ENCODE peak calls at places on chromosome 11, in six cellular contexts. One of them, this sample, is unnamed.

GRCh38 chr11:76794371-76795284 is 11.5 kb downstream of the TSKU start:
- DNase-seq in K562: no peak
- DNase-seq in WTC11: no peak
- DNase-seq in HepG2: no peak
- DNase-seq in endothelial cell of umbilical vein: no peak
- DNase-seq in H1: no peak
- DNase-seq in this sample: no peak

GRCh38 chr11:113519989-113520613 is 44.9 kb upstream of the DRD2 start:
- DNase-seq in K562: no peak
- DNase-seq in WTC11: no peak
- DNase-seq in HepG2: no peak
- DNase-seq in endothelial cell of umbilical vein: no peak
- DNase-seq in H1: no peak
- DNase-seq in this sample: no peak

GRCh38 chr11:9385288-9385902 is 943 bp downstream of the IPO7 start:
- DNase-seq in K562: no peak
- DNase-seq in WTC11: no peak
- DNase-seq in HepG2: peak
- DNase-seq in endothelial cell of umbilical vein: no peak
- DNase-seq in H1: no peak
- DNase-seq in this sample: peak

GRCh38 chr11:1054143-1055108 is 17.9 kb upstream of the MUC6 start:
- DNase-seq in K562: no peak
- DNase-seq in WTC11: peak
- DNase-seq in HepG2: no peak
- DNase-seq in endothelial cell of umbilical vein: peak
- DNase-seq in H1: no peak
- DNase-seq in this sample: peak

GRCh38 chr11:2777396-2777795 is 77.6 kb upstream of the KCNQ1OT1 start:
- DNase-seq in K562: no peak
- DNase-seq in WTC11: peak
- DNase-seq in HepG2: no peak
- DNase-seq in endothelial cell of umbilical vein: no peak
- DNase-seq in H1: no peak
- DNase-seq in this sample: no peak

GRCh38 chr11:117817213-117818035 is 7.1 kb downstream of the FXYD2 start:
- DNase-seq in K562: peak
- DNase-seq in WTC11: peak
- DNase-seq in HepG2: peak
- DNase-seq in endothelial cell of umbilical vein: peak
- DNase-seq in H1: peak
- DNase-seq in this sample: peak

GRCh38 chr11:31912808-31913207 is 101.7 kb upstream of the PAX6 start:
- DNase-seq in K562: no peak
- DNase-seq in WTC11: no peak
- DNase-seq in HepG2: no peak
- DNase-seq in endothelial cell of umbilical vein: no peak
- DNase-seq in H1: no peak
- DNase-seq in this sample: no peak

GRCh38 chr11:29914203-29914930 is 102.5 kb downstream of the KCNA4 start:
- DNase-seq in K562: no peak
- DNase-seq in WTC11: no peak
- DNase-seq in HepG2: no peak
- DNase-seq in endothelial cell of umbilical vein: no peak
- DNase-seq in H1: no peak
- DNase-seq in this sample: no peak

GRCh38 chr11:20668410-20668809 is 976 bp upstream of the NELL1 start:
- DNase-seq in K562: no peak
- DNase-seq in WTC11: no peak
- DNase-seq in HepG2: no peak
- DNase-seq in endothelial cell of umbilical vein: no peak
- DNase-seq in H1: no peak
- DNase-seq in this sample: no peak

GRCh38 chr11:101169944-101170343 is 40.3 kb upstream of the PGR start:
- DNase-seq in K562: no peak
- DNase-seq in WTC11: no peak
- DNase-seq in HepG2: no peak
- DNase-seq in endothelial cell of umbilical vein: no peak
- DNase-seq in H1: no peak
- DNase-seq in this sample: no peak

GRCh38 chr11:40183073-40184064 is 1276.1 kb downstream of the LRRC4C start:
- DNase-seq in K562: no peak
- DNase-seq in WTC11: no peak
- DNase-seq in HepG2: no peak
- DNase-seq in endothelial cell of umbilical vein: no peak
- DNase-seq in H1: no peak
- DNase-seq in this sample: no peak

GRCh38 chr11:102225689-102226562 is 91.4 kb upstream of the BIRC3 start:
- DNase-seq in K562: no peak
- DNase-seq in WTC11: no peak
- DNase-seq in HepG2: peak
- DNase-seq in endothelial cell of umbilical vein: peak
- DNase-seq in H1: no peak
- DNase-seq in this sample: no peak

GRCh38 chr11:10696797-10697620 is 3.5 kb upstream of the IRAG1 start:
- DNase-seq in K562: no peak
- DNase-seq in WTC11: no peak
- DNase-seq in HepG2: no peak
- DNase-seq in endothelial cell of umbilical vein: no peak
- DNase-seq in H1: no peak
- DNase-seq in this sample: no peak

GRCh38 chr11:113577356-113578163 is 102.4 kb upstream of the DRD2 start:
- DNase-seq in K562: no peak
- DNase-seq in WTC11: no peak
- DNase-seq in HepG2: no peak
- DNase-seq in endothelial cell of umbilical vein: no peak
- DNase-seq in H1: no peak
- DNase-seq in this sample: no peak

GRCh38 chr11:65660038-65660437 is 2.7 kb downstream of the RELA start:
- DNase-seq in K562: no peak
- DNase-seq in WTC11: no peak
- DNase-seq in HepG2: no peak
- DNase-seq in endothelial cell of umbilical vein: no peak
- DNase-seq in H1: no peak
- DNase-seq in this sample: no peak
- TF ChIP-seq JUN in K562: no peak
- TF ChIP-seq JUN in WTC11: no peak
- TF ChIP-seq JUN in HepG2: no peak
- TF ChIP-seq JUN in endothelial cell of umbilical vein: no peak
- TF ChIP-seq JUN in H1: no peak
- TF ChIP-seq JUN in this sample: no peak

GRCh38 chr11:7596975-7597391 is 76.3 kb downstream of the CYB5R2 start:
- DNase-seq in K562: no peak
- DNase-seq in WTC11: no peak
- DNase-seq in HepG2: no peak
- DNase-seq in endothelial cell of umbilical vein: no peak
- DNase-seq in H1: no peak
- DNase-seq in this sample: no peak
- TF ChIP-seq JUN in K562: no peak
- TF ChIP-seq JUN in WTC11: no peak
- TF ChIP-seq JUN in HepG2: no peak
- TF ChIP-seq JUN in endothelial cell of umbilical vein: no peak
- TF ChIP-seq JUN in H1: no peak
- TF ChIP-seq JUN in this sample: no peak

DNA sequence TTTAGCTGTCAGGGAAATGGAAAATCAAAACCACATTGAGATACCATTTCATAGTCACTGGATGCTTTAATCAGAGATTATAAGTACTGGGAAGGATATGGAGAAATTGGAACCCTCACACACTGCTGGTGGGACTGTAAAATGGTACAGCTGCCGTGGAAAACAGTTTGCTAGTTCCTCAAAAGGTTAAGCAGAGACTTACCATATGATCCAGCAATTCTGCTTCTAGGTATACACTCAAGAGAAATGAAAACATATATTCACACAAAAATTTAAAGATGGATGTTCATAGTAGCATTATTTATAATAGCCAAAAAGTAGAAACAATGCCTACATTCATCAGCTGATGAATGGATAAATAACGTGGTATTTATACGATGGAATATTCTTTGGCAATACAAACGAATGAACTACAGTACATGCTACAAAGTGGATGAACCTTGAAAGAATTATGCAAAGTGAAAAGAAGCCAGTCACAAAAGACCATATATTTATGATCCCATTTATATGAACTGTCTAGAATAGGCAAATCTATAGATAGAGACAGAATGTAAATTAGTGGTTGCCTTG is 23.0 kb downstream of the RNF121 start:
- DNase-seq in K562: no peak
- DNase-seq in WTC11: no peak
- DNase-seq in HepG2: no peak
- DNase-seq in endothelial cell of umbilical vein: no peak
- DNase-seq in H1: no peak
- DNase-seq in this sample: no peak
- TF ChIP-seq JUN in K562: no peak
- TF ChIP-seq JUN in WTC11: no peak
- TF ChIP-seq JUN in HepG2: no peak
- TF ChIP-seq JUN in endothelial cell of umbilical vein: no peak
- TF ChIP-seq JUN in H1: no peak
- TF ChIP-seq JUN in this sample: no peak

GRCh38 chr11:46240371-46240770 is 37.1 kb upstream of the CREB3L1 start:
- DNase-seq in K562: no peak
- DNase-seq in WTC11: no peak
- DNase-seq in HepG2: no peak
- DNase-seq in endothelial cell of umbilical vein: no peak
- DNase-seq in H1: no peak
- DNase-seq in this sample: no peak

GRCh38 chr11:46238967-46239800 is 38.3 kb upstream of the CREB3L1 start:
- DNase-seq in K562: peak
- DNase-seq in WTC11: peak
- DNase-seq in HepG2: peak
- DNase-seq in endothelial cell of umbilical vein: peak
- DNase-seq in H1: peak
- DNase-seq in this sample: peak

GRCh38 chr11:46242462-46242960 is 35.0 kb upstream of the CREB3L1 start:
- DNase-seq in K562: no peak
- DNase-seq in WTC11: no peak
- DNase-seq in HepG2: no peak
- DNase-seq in endothelial cell of umbilical vein: no peak
- DNase-seq in H1: no peak
- DNase-seq in this sample: no peak

GRCh38 chr11:46239801-46240061 is 37.7 kb upstream of the CREB3L1 start:
- DNase-seq in K562: no peak
- DNase-seq in WTC11: no peak
- DNase-seq in HepG2: no peak
- DNase-seq in endothelial cell of umbilical vein: no peak
- DNase-seq in H1: no peak
- DNase-seq in this sample: no peak

DNA sequence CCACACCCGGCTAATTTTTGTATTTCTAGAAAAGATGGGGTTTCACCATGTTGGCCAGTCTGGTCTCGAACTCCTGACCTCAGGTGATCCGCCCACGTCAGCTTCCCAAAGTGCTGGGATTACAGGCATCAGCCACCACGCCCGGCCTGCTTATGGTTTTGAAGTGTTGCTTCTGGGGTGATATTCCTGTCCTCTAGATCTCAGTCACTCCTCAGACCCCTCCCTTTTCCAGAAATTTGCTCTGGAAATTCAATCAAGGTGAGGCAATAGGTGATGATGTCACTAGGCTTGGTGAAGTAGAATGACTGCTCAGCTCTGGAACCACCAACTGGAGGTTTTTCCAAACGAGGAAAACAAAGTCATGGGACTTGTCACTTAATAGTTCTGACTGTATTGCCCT is 36.6 kb upstream of the CREB3L1 start:
- DNase-seq in K562: no peak
- DNase-seq in WTC11: no peak
- DNase-seq in HepG2: no peak
- DNase-seq in endothelial cell of umbilical vein: no peak
- DNase-seq in H1: no peak
- DNase-seq in this sample: no peak
- TF ChIP-seq JUN in K562: peak
- TF ChIP-seq JUN in WTC11: no peak
- TF ChIP-seq JUN in HepG2: no peak
- TF ChIP-seq JUN in endothelial cell of umbilical vein: no peak
- TF ChIP-seq JUN in H1: no peak
- TF ChIP-seq JUN in this sample: no peak

DNA sequence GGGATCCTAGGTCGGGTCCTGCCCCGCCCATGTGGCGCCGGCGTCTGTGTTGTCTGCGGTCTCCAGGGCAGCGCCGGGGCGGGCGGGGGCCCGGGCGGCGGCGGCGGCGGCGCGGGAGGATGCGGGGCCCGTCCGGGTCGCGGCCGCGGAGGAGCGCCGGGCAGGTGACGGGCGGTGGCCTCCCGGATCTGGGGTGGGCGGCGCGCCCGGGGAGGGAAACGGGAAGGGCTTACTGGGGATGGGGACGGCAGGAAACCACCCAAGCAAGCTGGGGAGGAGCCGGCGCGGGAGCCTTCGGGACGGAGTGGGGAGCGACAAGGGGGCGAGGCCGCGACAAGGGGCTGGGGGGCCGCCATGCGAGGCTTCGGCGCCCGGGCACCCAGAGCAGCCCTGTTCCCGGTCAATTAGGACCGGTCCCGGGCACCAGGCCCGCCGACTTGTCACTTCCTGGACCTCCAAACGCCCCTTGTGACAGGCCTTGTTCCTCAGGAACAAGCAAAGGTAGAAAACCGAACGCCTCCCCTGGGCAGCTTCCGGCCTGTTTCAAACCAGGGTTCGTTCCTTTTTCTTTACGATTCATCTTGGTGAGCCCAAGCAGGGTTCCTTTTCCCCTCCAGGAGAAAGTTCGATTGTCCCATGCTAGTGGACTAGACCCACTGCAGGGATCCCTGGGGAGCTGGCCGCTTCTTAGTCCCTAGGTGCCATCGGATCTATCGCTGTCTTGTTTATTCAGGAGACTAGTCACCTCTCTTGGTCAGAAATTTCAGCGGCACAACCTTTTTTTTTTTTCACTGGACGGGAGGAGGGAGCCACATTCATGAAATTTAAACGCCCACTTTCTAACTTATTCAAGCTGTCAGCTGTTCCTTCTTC is 486 bp downstream of the JHY start:
- DNase-seq in K562: peak
- DNase-seq in WTC11: peak
- DNase-seq in HepG2: peak
- DNase-seq in endothelial cell of umbilical vein: peak
- DNase-seq in H1: no peak
- DNase-seq in this sample: peak
- TF ChIP-seq JUN in K562: no peak
- TF ChIP-seq JUN in WTC11: no peak
- TF ChIP-seq JUN in HepG2: no peak
- TF ChIP-seq JUN in endothelial cell of umbilical vein: no peak
- TF ChIP-seq JUN in H1: no peak
- TF ChIP-seq JUN in this sample: no peak